ENCODE peak calls at places on chromosomes 4 and X, in ten cellular contexts. I is A549, R is Peyer's patch, J is right lobe of liver, N is thyroid gland, T is HepG2, C is RWPE2, E is choroid plexus epithelial cell, P is left ventricle myocardium inferior, A is IMR-90. G is an unnamed sample.

GRCh38 chr4:86592553-86593249 is 1.4 kb upstream of the PTPN13 start:
- DNase-seq in I (peak), R (no peak), J (no peak), N (no peak), T (no peak), C (no peak), E (peak), P (no peak), A (peak), G (no peak)

GRCh38 chrX:109667986-109668385 is 43.0 kb upstream of the KCNE5 start:
- DNase-seq in I (no peak), R (no peak), J (no peak), N (no peak), T (no peak), C (no peak), E (no peak), P (no peak), A (no peak), G (no peak)

GRCh38 chrX:128781506-128781905 is 729.3 kb upstream of the ACTRT1 start:
- DNase-seq in I (peak), R (no peak), J (peak), N (no peak), T (peak), C (no peak), E (peak), P (no peak), A (no peak), G (no peak)

GRCh38 chrX:37746268-37746931 is 33.5 kb upstream of the CYBB start:
- DNase-seq in I (no peak), R (no peak), J (no peak), N (no peak), T (no peak), C (no peak), E (no peak), P (no peak), A (no peak), G (no peak)

GRCh38 chr4:113784497-113785254 is 23.1 kb upstream of the CAMK2D start:
- DNase-seq in I (peak), R (no peak), J (no peak), N (no peak), T (peak), C (no peak), E (peak), P (no peak), A (peak), G (peak)

GRCh38 chr4:56215901-56216300 is 171.4 kb downstream of the AASDH start:
- DNase-seq in I (peak), R (no peak), J (no peak), N (no peak), T (no peak), C (no peak), E (peak), P (no peak), A (peak), G (peak)

GRCh38 chr4:86015412-86016350 is 344.2 kb downstream of the MAPK10 start:
- DNase-seq in I (no peak), R (no peak), J (no peak), N (no peak), T (no peak), C (no peak), E (no peak), P (no peak), A (no peak), G (no peak)

GRCh38 chr4:139453041-139453370 is 915 bp upstream of the RAB33B start:
- DNase-seq in I (peak), R (peak), J (peak), N (no peak), T (peak), C (no peak), E (peak), P (no peak), A (no peak), G (no peak)

GRCh38 chrX:77514177-77514576 is 67.0 kb downstream of the FGF16 start:
- DNase-seq in I (no peak), R (no peak), J (no peak), N (no peak), T (no peak), C (no peak), E (no peak), P (no peak), A (no peak), G (no peak)

GRCh38 chr4:139774759-139775487 is 109.3 kb downstream of the MGST2 start:
- DNase-seq in I (no peak), R (no peak), J (no peak), N (no peak), T (no peak), C (no peak), E (no peak), P (no peak), A (no peak), G (no peak)

GRCh38 chrX:16885628-16886027 is 15.5 kb upstream of the RBBP7 start:
- DNase-seq in I (no peak), R (no peak), J (no peak), N (no peak), T (no peak), C (no peak), E (no peak), P (no peak), A (no peak), G (no peak)

GRCh38 chr4:113449407-113449974 is 312.0 kb downstream of the CAMK2D start:
- DNase-seq in I (no peak), R (no peak), J (no peak), N (no peak), T (no peak), C (no peak), E (peak), P (no peak), A (no peak), G (peak)

GRCh38 chrX:78496483-78496882 is 162.6 kb downstream of the RTL3 start:
- DNase-seq in I (no peak), R (no peak), J (no peak), N (no peak), T (no peak), C (no peak), E (no peak), P (no peak), A (no peak), G (no peak)

GRCh38 chrX:74178536-74178935 is 125.4 kb upstream of the ZCCHC13 start:
- DNase-seq in I (no peak), R (no peak), J (no peak), N (peak), T (no peak), C (no peak), E (no peak), P (no peak), A (no peak), G (no peak)

GRCh38 chrX:149036086-149036485 is 469.0 kb downstream of the IDS start:
- DNase-seq in I (no peak), R (no peak), J (no peak), N (peak), T (no peak), C (no peak), E (peak), P (no peak), A (no peak), G (no peak)

GRCh38 chrX:110341189-110342035 is 17.2 kb upstream of the RTL9 start:
- DNase-seq in I (peak), R (no peak), J (no peak), N (no peak), T (no peak), C (no peak), E (peak), P (no peak), A (peak), G (peak)

GRCh38 chrX:122572461-122572860 is 611.6 kb upstream of the GRIA3 start:
- DNase-seq in I (no peak), R (no peak), J (no peak), N (no peak), T (no peak), C (no peak), E (no peak), P (no peak), A (peak), G (peak)

GRCh38 chr4:182528819-182529218 is 285.6 kb downstream of the TENM3 start:
- DNase-seq in I (no peak), R (no peak), J (no peak), N (no peak), T (no peak), C (no peak), E (no peak), P (no peak), A (no peak), G (no peak)

GRCh38 chr4:189185810-189186432 is 754.8 kb upstream of the FRG1 start:
- DNase-seq in I (no peak), R (no peak), J (no peak), N (no peak), T (no peak), C (no peak), E (no peak), P (no peak), A (no peak), G (no peak)

GRCh38 chr4:15078682-15079642 is 76.7 kb downstream of the CPEB2 start:
- DNase-seq in I (no peak), R (no peak), J (no peak), N (no peak), T (no peak), C (no peak), E (peak), P (no peak), A (peak), G (peak)

GRCh38 chrX:102950908-102951866 is 14.1 kb downstream of the RAB40AL start:
- DNase-seq in I (peak), R (peak), J (peak), N (peak), T (peak), C (no peak), E (peak), P (peak), A (peak), G (peak)

GRCh38 chr4:10706236-10706635 is 21.7 kb upstream of the CLNK start:
- DNase-seq in I (no peak), R (no peak), J (no peak), N (no peak), T (no peak), C (no peak), E (peak), P (no peak), A (peak), G (no peak)

GRCh38 chr4:7313361-7313811 is 121.0 kb downstream of the SORCS2 start:
- DNase-seq in I (no peak), R (no peak), J (no peak), N (peak), T (no peak), C (no peak), E (no peak), P (no peak), A (no peak), G (no peak)

GRCh38 chr4:71009091-71009490 is 15.6 kb downstream of the DCK start:
- DNase-seq in I (no peak), R (no peak), J (no peak), N (no peak), T (no peak), C (no peak), E (peak), P (no peak), A (peak), G (peak)

GRCh38 chrX:150704030-150704613 is 10.9 kb downstream of the MTMR1 start:
- DNase-seq in I (no peak), R (no peak), J (no peak), N (no peak), T (no peak), C (no peak), E (peak), P (no peak), A (peak), G (peak)

GRCh38 chr4:119138046-119138445 is 2.4 kb downstream of the MYOZ2 start:
- DNase-seq in I (no peak), R (no peak), J (no peak), N (no peak), T (peak), C (no peak), E (peak), P (no peak), A (peak), G (peak)

GRCh38 chr4:5186584-5187170 is 135.4 kb downstream of the STK32B start:
- DNase-seq in I (no peak), R (no peak), J (no peak), N (no peak), T (no peak), C (no peak), E (no peak), P (no peak), A (no peak), G (no peak)

GRCh38 chrX:110786486-110786885 is 9.1 kb downstream of the CHRDL1 start:
- DNase-seq in I (no peak), R (no peak), J (no peak), N (no peak), T (no peak), C (no peak), E (peak), P (no peak), A (peak), G (peak)

GRCh38 chr4:40843696-40844095 is 93.9 kb downstream of the NSUN7 start:
- DNase-seq in I (peak), R (no peak), J (no peak), N (no peak), T (no peak), C (no peak), E (no peak), P (no peak), A (no peak), G (no peak)

GRCh38 chr4:71283642-71284257 is 55.1 kb upstream of the SLC4A4 start:
- DNase-seq in I (no peak), R (no peak), J (no peak), N (no peak), T (no peak), C (no peak), E (no peak), P (no peak), A (peak), G (no peak)

GRCh38 chr4:120211408-120212015 is 144.9 kb upstream of the MAD2L1 start:
- DNase-seq in I (no peak), R (no peak), J (no peak), N (no peak), T (no peak), C (no peak), E (no peak), P (no peak), A (no peak), G (no peak)

GRCh38 chrX:49155900-49156837 is 6.4 kb upstream of the MAGIX start:
- DNase-seq in I (peak), R (peak), J (peak), N (peak), T (no peak), C (peak), E (peak), P (peak), A (peak), G (peak)

GRCh38 chr4:151644625-151645024 is 116.2 kb downstream of the GATB start:
- DNase-seq in I (peak), R (no peak), J (no peak), N (no peak), T (peak), C (no peak), E (no peak), P (no peak), A (no peak), G (no peak)

GRCh38 chrX:119757646-119757978 is 776 bp upstream of the SOWAHD start:
- DNase-seq in I (no peak), R (no peak), J (no peak), N (no peak), T (no peak), C (no peak), E (no peak), P (no peak), A (no peak), G (no peak)

GRCh38 chrX:119755981-119756533 is 2.3 kb upstream of the SOWAHD start:
- DNase-seq in I (no peak), R (peak), J (no peak), N (no peak), T (peak), C (no peak), E (no peak), P (no peak), A (peak), G (no peak)

GRCh38 chrX:119753001-119753400 is 5.4 kb upstream of the SOWAHD start:
- DNase-seq in I (no peak), R (no peak), J (no peak), N (no peak), T (no peak), C (no peak), E (no peak), P (no peak), A (no peak), G (no peak)

GRCh38 chrX:119756926-119757635 is 1.3 kb upstream of the SOWAHD start:
- DNase-seq in I (no peak), R (peak), J (no peak), N (no peak), T (peak), C (no peak), E (no peak), P (no peak), A (no peak), G (no peak)

DNA sequence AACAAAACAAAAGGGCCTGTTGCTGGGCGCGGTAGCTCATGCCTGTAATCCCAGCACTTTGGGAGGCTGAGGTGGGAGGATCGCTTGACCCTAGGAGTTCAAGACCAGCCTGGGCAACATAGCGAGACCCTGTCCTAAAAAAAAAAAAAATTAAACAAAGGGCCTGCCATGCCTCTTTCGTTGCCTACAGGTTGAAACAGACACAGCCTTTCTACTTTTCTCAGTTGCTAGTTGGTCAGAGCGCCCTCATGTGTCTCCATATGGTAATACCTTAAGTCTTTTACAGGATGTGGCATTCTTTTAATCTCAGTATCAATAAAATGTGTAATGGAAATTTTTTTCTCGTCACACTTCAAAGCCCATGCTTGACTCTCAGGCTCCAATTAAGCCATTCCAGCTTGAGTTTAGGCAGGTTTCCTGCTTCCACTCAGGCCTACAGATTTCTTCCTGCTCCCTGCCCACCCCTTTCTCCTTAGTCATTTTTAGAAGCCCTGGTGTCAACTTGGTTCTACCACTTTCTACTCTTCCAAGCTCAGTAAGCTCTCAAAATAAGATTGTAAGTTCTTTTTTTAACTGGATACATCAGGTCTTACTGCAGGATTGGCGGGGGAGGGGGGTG is 4.6 kb upstream of the SOWAHD start:
- DNase-seq in I (peak), R (no peak), J (no peak), N (no peak), T (peak), C (no peak), E (peak), P (no peak), A (peak), G (peak)
- TF ChIP-seq CTCF in I (peak), R (peak), J (peak), N (peak), T (peak), C (peak), E (peak), P (peak), A (peak), G (peak)

GRCh38 chr4:2412534-2412884 is 5.9 kb downstream of the ZFYVE28 start:
- DNase-seq in I (peak), R (peak), J (no peak), N (no peak), T (no peak), C (no peak), E (no peak), P (no peak), A (no peak), G (no peak)

GRCh38 chr4:2415881-2416563 is 2.4 kb downstream of the ZFYVE28 start:
- DNase-seq in I (no peak), R (no peak), J (no peak), N (no peak), T (no peak), C (no peak), E (no peak), P (no peak), A (no peak), G (no peak)

GRCh38 chr4:2415213-2415612 is 3.2 kb downstream of the ZFYVE28 start:
- DNase-seq in I (no peak), R (no peak), J (no peak), N (no peak), T (no peak), C (no peak), E (no peak), P (no peak), A (no peak), G (no peak)

GRCh38 chr4:2412885-2413716 is 5.3 kb downstream of the ZFYVE28 start:
- DNase-seq in I (peak), R (peak), J (no peak), N (peak), T (peak), C (peak), E (peak), P (peak), A (peak), G (peak)

GRCh38 chr4:2413821-2414610 is 4.4 kb downstream of the ZFYVE28 start:
- DNase-seq in I (no peak), R (no peak), J (no peak), N (peak), T (no peak), C (no peak), E (no peak), P (no peak), A (no peak), G (peak)
- H3K4me3 ChIP-seq in I (no peak), R (peak), J (no peak), N (no peak), T (no peak), C (no peak), E (no peak), P (peak), A (no peak), G (peak)

GRCh38 chrX:129823115-129823514 is 20.6 kb downstream of the ZDHHC9 start:
- DNase-seq in I (peak), R (peak), J (no peak), N (peak), T (no peak), C (no peak), E (peak), P (no peak), A (peak), G (peak)
- TF ChIP-seq CTCF in I (peak), R (peak), J (peak), N (no peak), T (peak), C (peak), E (peak), P (peak), A (peak), G (peak)

GRCh38 chr4:104425948-104426347 is 68.7 kb downstream of the CXXC4 start:
- DNase-seq in I (no peak), R (no peak), J (no peak), N (no peak), T (no peak), C (no peak), E (no peak), P (no peak), A (no peak), G (no peak)

GRCh38 chr4:104421576-104421975 is 73.1 kb downstream of the CXXC4 start:
- DNase-seq in I (peak), R (no peak), J (no peak), N (no peak), T (no peak), C (no peak), E (no peak), P (no peak), A (no peak), G (no peak)

GRCh38 chr4:104425003-104425402 is 69.7 kb downstream of the CXXC4 start:
- DNase-seq in I (no peak), R (no peak), J (peak), N (no peak), T (no peak), C (no peak), E (no peak), P (no peak), A (no peak), G (no peak)

GRCh38 chr4:104420766-104421165 is 73.9 kb downstream of the CXXC4 start:
- DNase-seq in I (no peak), R (no peak), J (no peak), N (no peak), T (no peak), C (no peak), E (no peak), P (no peak), A (no peak), G (no peak)

DNA sequence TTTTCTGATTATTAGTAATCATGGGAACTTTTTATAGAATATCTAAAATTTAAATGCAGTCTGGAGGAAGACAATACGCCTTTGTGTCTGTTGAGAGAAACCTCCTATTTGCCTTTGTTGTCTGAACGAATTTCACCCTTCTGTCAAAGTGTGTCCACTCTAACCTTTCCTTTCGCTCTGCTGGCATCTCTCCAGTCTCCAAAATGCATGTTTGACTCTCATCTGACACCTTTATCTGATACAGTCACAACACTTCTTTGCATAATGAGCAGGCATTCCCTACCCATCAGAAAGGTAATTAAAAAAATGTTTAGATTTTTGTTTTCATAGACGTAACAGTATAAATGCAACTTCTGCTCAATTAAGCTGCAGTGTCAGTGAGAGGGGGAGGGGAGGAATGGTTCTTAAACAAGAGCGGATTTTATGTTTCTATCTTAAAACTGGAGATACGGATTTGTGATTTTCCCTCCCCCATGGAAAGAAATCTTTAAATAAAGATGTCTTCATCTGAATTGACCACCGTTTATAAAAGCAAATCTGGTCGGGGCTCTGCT is 70.2 kb downstream of the CXXC4 start:
- DNase-seq in I (no peak), R (no peak), J (no peak), N (no peak), T (no peak), C (no peak), E (no peak), P (no peak), A (no peak), G (no peak)
- H3K4me3 ChIP-seq in I (no peak), R (peak), J (peak), N (peak), T (no peak), C (no peak), E (no peak), P (peak), A (no peak), G (no peak)

G was measured in AG10803.